ENCODE peak calls at places on chromosomes 11 and 22, in four cellular contexts. A is body of pancreas; P is CD4-positive, CD25-positive, alpha-beta regulatory T cell; F is CD4-positive, alpha-beta memory T cell. H is an unnamed sample. For H3K9me3, the result is how much of the 10 kb centered on the place peaks cover.

GRCh38 chr11:105132716-105133511 is 6.7 kb downstream of the CARD18 start:
- DNase-seq in A (no peak), P (no peak), F (no peak), H (no peak)

GRCh38 chr11:69489031-69489745 is 7.7 kb downstream of the LINC01488 start:
- DNase-seq in A (no peak), P (no peak), F (no peak), H (no peak)

GRCh38 chr11:17171916-17172315 is 35.9 kb downstream of the PIK3C2A start:
- DNase-seq in A (no peak), P (no peak), F (no peak), H (no peak)

GRCh38 chr11:8810331-8811301 is 100.4 kb upstream of the AKIP1 start:
- DNase-seq in A (peak), P (no peak), F (no peak), H (peak)

GRCh38 chr11:100640646-100641045 is 46.4 kb upstream of the ARHGAP42 start:
- DNase-seq in A (no peak), P (no peak), F (no peak), H (no peak)

GRCh38 chr11:14314127-14314526 is 44.9 kb downstream of the RRAS2 start:
- DNase-seq in A (no peak), P (no peak), F (no peak), H (no peak)

GRCh38 chr11:43735931-43736330 is 55.4 kb downstream of the HSD17B12 start:
- DNase-seq in A (no peak), P (no peak), F (no peak), H (no peak)

GRCh38 chr11:119188067-119188466 is 2.8 kb downstream of the NHERF4 start:
- DNase-seq in A (no peak), P (no peak), F (no peak), H (no peak)

GRCh38 chr22:31650391-31650790 is 11.6 kb downstream of the PISD start:
- DNase-seq in A (peak), P (no peak), F (no peak), H (no peak)

GRCh38 chr11:1181858-1182535 is 24.2 kb downstream of the MUC5AC start:
- DNase-seq in A (no peak), P (no peak), F (no peak), H (no peak)

GRCh38 chr22:26673485-26673884 is 16.1 kb downstream of the MIAT start:
- DNase-seq in A (no peak), P (peak), F (no peak), H (no peak)

GRCh38 chr11:122197055-122197987 is 81.3 kb upstream of the BLID start:
- DNase-seq in A (no peak), P (no peak), F (no peak), H (no peak)

GRCh38 chr11:4626207-4627105 is 10.8 kb upstream of the OR51D1 start:
- DNase-seq in A (peak), P (peak), F (peak), H (no peak)

GRCh38 chr11:104799251-104799650 is 99.0 kb downstream of the CASP12 start:
- DNase-seq in A (no peak), P (no peak), F (no peak), H (no peak)

GRCh38 chr11:34327804-34328631 is 29.8 kb downstream of the ABTB2 start:
- DNase-seq in A (peak), P (no peak), F (no peak), H (no peak)

GRCh38 chr22:32202539-32203180 is 2.2 kb downstream of the RFPL2 start:
- DNase-seq in A (peak), P (peak), F (peak), H (no peak)

GRCh38 chr11:115221461-115222069 is 282.6 kb downstream of the CADM1 start:
- DNase-seq in A (no peak), P (no peak), F (no peak), H (no peak)

GRCh38 chr11:17073370-17074027 is 4.0 kb downstream of the RPS13 start:
- DNase-seq in A (no peak), P (no peak), F (no peak), H (no peak)

GRCh38 chr11:76824083-76824939 is 36.4 kb upstream of the ACER3 start:
- DNase-seq in A (no peak), P (no peak), F (no peak), H (no peak)

GRCh38 chr11:47443028-47443700 is 5.8 kb downstream of the RAPSN start:
- DNase-seq in A (no peak), P (no peak), F (no peak), H (no peak)

GRCh38 chr11:1882265-1883238 is 9.1 kb downstream of the PRR33 start:
- DNase-seq in A (peak), P (peak), F (peak), H (peak)

GRCh38 chr11:63537293-63538101 is 889 bp downstream of the PLAAT4 start:
- DNase-seq in A (peak), P (no peak), F (peak), H (no peak)

GRCh38 chr11:64007629-64008282 is 21.5 kb downstream of the OTUB1 start:
- DNase-seq in A (peak), P (no peak), F (no peak), H (no peak)

GRCh38 chr22:28548411-28548810 is 131.2 kb downstream of the TTC28 start:
- DNase-seq in A (no peak), P (no peak), F (no peak), H (no peak)

GRCh38 chr11:69365567-69365966 is 71.6 kb downstream of the MYEOV start:
- DNase-seq in A (no peak), P (no peak), F (no peak), H (no peak)

GRCh38 chr11:36278531-36279245 is 10.5 kb downstream of the COMMD9 start:
- DNase-seq in A (peak), P (no peak), F (no peak), H (no peak)

GRCh38 chr11:111736191-111736590 is 30.0 kb downstream of the PPP2R1B start:
- DNase-seq in A (no peak), P (no peak), F (no peak), H (peak)

GRCh38 chr11:79253280-79253679 is 187.6 kb downstream of the TENM4 start:
- DNase-seq in A (no peak), P (no peak), F (no peak), H (no peak)

GRCh38 chr11:14645985-14646900 is 2.6 kb downstream of the PDE3B start:
- DNase-seq in A (no peak), P (no peak), F (no peak), H (no peak)

GRCh38 chr11:15774021-15774862 is 582.1 kb downstream of the SOX6 start:
- DNase-seq in A (no peak), P (no peak), F (no peak), H (no peak)

GRCh38 chr11:128521697-128522062 is 65.7 kb downstream of the ETS1 start:
- DNase-seq in A (no peak), P (no peak), F (no peak), H (no peak)

GRCh38 chr11:65788801-65789200 is 1.9 kb downstream of the OVOL1 start:
- DNase-seq in A (no peak), P (no peak), F (no peak), H (no peak)

GRCh38 chr11:65785329-65786007 is 1.4 kb upstream of the OVOL1 start:
- DNase-seq in A (no peak), P (no peak), F (no peak), H (peak)

GRCh38 chr11:65786008-65786785 is 666 bp upstream of the OVOL1 start:
- DNase-seq in A (no peak), P (peak), F (no peak), H (peak)

GRCh38 chr11:65787649-65788622 is 1.1 kb downstream of the OVOL1 start:
- DNase-seq in A (peak), P (peak), F (no peak), H (no peak)

DNA sequence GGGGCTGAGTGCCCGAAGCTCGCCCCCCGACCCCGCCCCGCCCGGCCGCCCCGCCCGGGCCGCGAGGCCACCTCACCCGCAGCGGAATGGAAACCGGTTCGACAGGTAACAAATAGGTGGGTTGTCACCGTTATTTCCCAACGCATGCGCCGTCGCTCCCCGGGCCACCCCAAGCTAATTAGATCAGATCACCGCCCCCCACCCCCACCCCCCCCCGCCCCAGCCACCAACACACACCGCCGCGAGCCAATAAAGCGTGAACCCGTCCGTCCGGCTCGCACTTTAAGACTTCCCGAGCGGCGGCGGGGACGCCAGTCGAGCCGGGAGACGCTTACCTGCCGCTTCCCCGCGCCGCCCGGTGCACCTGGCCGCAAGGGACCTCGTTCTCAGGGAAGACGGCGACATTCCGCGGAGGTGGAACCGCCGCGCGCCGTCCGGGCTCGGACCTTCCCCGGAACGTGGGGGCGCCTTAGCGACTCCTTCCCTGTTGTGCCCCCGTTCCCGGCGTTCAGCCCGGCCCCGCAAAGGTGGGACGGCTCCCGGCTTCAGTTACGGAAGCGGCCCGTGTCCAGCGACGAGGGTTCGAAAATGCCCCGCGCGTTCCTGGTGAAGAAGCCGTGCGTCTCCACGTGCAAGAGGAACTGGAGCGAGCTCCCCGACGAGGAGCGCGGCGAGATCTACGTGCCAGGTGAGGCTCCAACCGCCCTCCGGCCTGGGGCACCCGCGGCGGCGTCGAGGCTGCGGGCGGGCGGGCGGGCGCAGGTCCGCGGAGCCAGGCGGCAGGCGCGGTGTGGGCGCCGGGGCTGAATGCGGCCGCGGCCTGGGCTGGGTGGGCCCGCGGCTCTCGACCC is at the start of gene OVOL1:
- DNase-seq in A (peak), P (peak), F (no peak), H (no peak)
- H3K27ac ChIP-seq in A (peak), P (no peak), F (no peak), H (peak)

GRCh38 chr11:41058138-41058537 is 401.3 kb downstream of the LRRC4C start:
- DNase-seq in A (no peak), P (no peak), F (no peak), H (no peak)

GRCh38 chr11:41051919-41052630 is 407.4 kb downstream of the LRRC4C start:
- DNase-seq in A (no peak), P (no peak), F (no peak), H (no peak)

GRCh38 chr11:41050791-41051190 is 408.7 kb downstream of the LRRC4C start:
- DNase-seq in A (no peak), P (no peak), F (no peak), H (no peak)

GRCh38 chr11:41056892-41057569 is 402.4 kb downstream of the LRRC4C start:
- DNase-seq in A (no peak), P (no peak), F (no peak), H (peak)

DNA sequence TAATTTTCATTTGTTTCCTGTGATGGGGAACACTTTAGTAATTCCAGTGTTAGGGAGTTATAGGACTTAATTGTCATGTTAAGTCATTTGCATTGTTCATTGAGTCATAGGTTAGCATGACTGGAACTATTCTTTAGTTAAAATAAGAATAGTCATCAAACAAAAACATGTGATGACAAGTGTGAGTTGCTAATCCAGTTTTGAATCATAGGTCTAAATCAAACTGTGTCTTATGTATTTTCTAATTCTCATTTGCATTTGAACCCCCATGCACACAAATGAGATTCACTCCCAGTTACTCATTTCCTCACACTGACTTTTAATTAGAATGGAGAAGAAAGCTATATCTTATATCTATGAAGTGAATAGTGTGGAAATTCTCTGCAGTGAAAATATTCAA is 405.6 kb downstream of the LRRC4C start:
- DNase-seq in A (no peak), P (no peak), F (no peak), H (no peak)
- H3K9me3 ChIP-seq in A (under half), P (under half), F (under half), H (under half)

DNA sequence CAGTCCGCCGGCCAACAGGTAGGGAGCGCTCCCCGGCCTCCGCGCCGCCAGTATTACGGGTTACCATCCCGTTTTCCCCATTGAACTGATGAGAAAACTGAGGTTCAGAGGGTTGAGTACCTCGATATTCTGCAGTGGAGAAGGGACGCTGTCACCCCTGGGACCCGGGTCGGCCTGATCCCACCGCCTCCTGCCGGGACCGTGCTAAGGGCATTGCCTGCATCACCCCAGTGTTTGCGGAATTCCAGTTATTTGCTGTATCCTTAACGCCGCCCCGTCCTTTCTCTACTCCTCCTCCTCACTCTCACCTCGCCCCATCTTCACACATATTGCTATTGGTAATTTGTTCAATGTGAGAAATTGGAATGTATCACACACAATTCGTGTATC is 370 bp upstream of the A4GALT start:
- DNase-seq in A (no peak), P (no peak), F (no peak), H (no peak)
- H3K27ac ChIP-seq in A (no peak), P (no peak), F (no peak), H (peak)

DNA sequence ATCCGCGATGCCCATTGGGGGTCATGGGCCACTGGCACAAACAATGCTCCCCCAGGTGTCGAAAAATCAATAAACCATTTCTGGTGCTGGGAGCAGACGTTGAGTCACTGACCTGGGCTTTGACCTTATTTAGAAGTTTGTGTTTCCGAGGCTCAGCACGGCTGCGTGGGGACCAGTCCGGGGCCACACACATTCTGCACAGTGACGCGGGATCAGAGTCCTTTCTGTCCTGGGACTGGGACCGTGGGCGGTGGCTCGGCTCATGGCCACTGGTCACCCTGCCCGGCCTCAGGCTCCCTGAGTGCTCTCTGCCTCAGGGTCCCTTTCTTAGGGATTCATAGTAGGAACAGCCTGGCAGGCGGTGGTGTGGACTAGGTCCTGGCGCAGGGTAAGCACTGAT is 1266.0 kb downstream of the BRD1 start:
- DNase-seq in A (no peak), P (no peak), F (no peak), H (no peak)
- H3K9me3 ChIP-seq in A (under half), P (under half), F (under half), H (under half)

GRCh38 chr11:25737071-25737675 is 594.8 kb upstream of the ANO3 start:
- DNase-seq in A (no peak), P (no peak), F (no peak), H (no peak)
- H3K27ac ChIP-seq in A (no peak), P (no peak), F (no peak), H (no peak)

GRCh38 chr22:47238886-47239860 is 476.7 kb downstream of the TBC1D22A start:
- DNase-seq in A (no peak), P (no peak), F (no peak), H (no peak)

GRCh38 chr22:47233316-47234243 is 471.1 kb downstream of the TBC1D22A start:
- DNase-seq in A (no peak), P (no peak), F (no peak), H (no peak)

GRCh38 chr22:47237890-47238480 is 475.5 kb downstream of the TBC1D22A start:
- DNase-seq in A (no peak), P (no peak), F (no peak), H (no peak)

GRCh38 chr22:47240116-47240515 is 477.7 kb downstream of the TBC1D22A start:
- DNase-seq in A (no peak), P (no peak), F (no peak), H (no peak)

DNA sequence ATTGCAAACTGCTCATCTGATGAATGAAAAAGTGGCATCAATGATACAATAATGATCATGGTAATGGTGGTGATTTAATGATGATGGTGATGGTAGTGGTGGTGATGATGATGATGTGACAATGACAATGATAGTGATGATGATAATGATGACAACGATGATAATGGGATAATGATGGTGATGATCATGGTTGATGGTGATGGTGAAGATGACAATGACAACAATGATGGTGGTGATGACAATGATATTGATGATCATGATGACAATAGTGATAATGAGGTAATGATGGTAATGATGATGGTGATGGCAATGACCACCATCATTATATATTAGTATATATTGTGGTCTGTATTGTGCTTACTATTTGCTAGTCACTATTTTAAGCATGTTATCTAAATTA is 474.3 kb downstream of the TBC1D22A start:
- DNase-seq in A (no peak), P (no peak), F (no peak), H (no peak)
- H3K9me3 ChIP-seq in A (under half), P (under half), F (under half), H (under half)

GRCh38 chr11:66011785-66012303 is at the start of gene CST6:
- DNase-seq in A (no peak), P (no peak), F (no peak), H (no peak)

GRCh38 chr11:66012371-66012945 is 650 bp downstream of the CST6 start:
- DNase-seq in A (no peak), P (no peak), F (no peak), H (no peak)

GRCh38 chr11:66013762-66014100 is 1.9 kb downstream of the CST6 start:
- DNase-seq in A (no peak), P (no peak), F (no peak), H (no peak)

GRCh38 chr11:66011239-66011784 is 496 bp upstream of the CST6 start:
- DNase-seq in A (peak), P (no peak), F (no peak), H (no peak)

DNA sequence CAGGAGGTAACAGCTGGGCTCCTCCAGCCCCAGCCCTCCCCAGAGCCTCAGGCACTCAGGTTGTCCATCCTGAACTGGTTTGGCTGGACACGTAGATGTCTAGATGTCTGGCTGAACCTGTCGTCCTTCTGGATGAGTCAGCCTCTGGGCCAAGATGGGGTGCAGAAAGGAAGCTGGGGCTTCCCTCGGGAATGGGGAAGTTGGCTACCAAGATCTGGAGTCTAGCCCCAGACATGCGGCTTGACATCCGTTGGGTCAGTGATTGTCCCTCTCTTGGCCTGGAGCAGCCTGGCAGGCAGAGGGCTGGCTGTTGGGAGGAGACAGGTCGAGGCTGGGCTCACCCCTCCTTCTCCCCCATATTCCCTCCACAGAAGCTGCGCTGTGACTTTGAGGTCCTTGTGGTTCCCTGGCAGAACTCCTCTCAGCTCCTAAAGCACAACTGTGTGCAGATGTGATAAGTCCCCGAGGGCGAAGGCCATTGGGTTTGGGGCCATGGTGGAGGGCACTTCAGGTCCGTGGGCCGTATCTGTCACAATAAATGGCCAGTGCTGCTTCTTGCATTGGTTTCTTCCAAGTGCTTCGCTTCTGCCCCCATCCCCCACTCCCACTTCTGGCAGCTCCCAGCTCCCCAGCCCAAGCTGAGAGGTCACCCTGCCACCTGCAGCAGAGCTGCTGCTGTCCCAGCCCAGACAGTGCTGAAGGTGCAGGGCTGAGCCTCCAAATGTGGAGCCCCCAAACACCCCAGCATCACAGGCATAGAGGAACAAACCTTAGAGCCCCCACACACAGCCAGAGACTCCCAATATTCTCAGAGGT is 1.3 kb downstream of the CST6 start:
- DNase-seq in A (peak), P (no peak), F (no peak), H (no peak)
- H3K27ac ChIP-seq in A (no peak), P (no peak), F (no peak), H (no peak)

GRCh38 chr22:47687776-47688175 is 925.3 kb downstream of the TBC1D22A start:
- DNase-seq in A (no peak), P (no peak), F (no peak), H (no peak)

GRCh38 chr22:47687364-47687655 is 924.9 kb downstream of the TBC1D22A start:
- DNase-seq in A (no peak), P (no peak), F (no peak), H (no peak)

GRCh38 chr22:47690586-47690985 is 928.1 kb downstream of the TBC1D22A start:
- DNase-seq in A (no peak), P (no peak), F (no peak), H (no peak)

GRCh38 chr22:47690166-47690565 is 927.7 kb downstream of the TBC1D22A start:
- DNase-seq in A (no peak), P (no peak), F (no peak), H (no peak)

GRCh38 chr22:47686594-47687363 is 924.3 kb downstream of the TBC1D22A start:
- DNase-seq in A (no peak), P (no peak), F (no peak), H (no peak)
- H3K9me3 ChIP-seq in A (under half), P (under half), F (under half), H (under half)

GRCh38 chr11:13297308-13297916 is 19.8 kb downstream of the BMAL1 start:
- DNase-seq in A (no peak), P (no peak), F (no peak), H (peak)
- H3K27ac ChIP-seq in A (no peak), P (no peak), F (no peak), H (no peak)

H was measured in suprapubic skin.